ENCODE peak calls at places on chromosomes 11 and 22, in eight cellular contexts. J, H, W, L, N, K, R and V are unnamed samples.

GRCh38 chr11:26841818-26842457 is 120.1 kb upstream of the SLC5A12 start:
- DNase-seq in N (no peak), K (peak), L (no peak), J (no peak), H (no peak), R (no peak), W (no peak), V (no peak)

GRCh38 chr11:121767433-121767832 is 314.7 kb upstream of the SORL1-AS1 start:
- DNase-seq in J (no peak), W (no peak), N (no peak), R (no peak), L (no peak), H (no peak), K (no peak), V (no peak)

GRCh38 chr11:130457909-130458729 is 9.7 kb downstream of the ADAMTS15 start:
- DNase-seq in N (no peak), H (no peak), K (peak), R (no peak), J (no peak), L (peak), W (no peak), V (no peak)

GRCh38 chr11:62546937-62547625 is 475 bp upstream of the AHNAK start:
- DNase-seq in N (no peak), J (no peak), H (peak), L (no peak), K (peak), W (no peak), R (no peak), V (no peak)

GRCh38 chr22:31086703-31087330 is 5.7 kb downstream of the SMTN start:
- DNase-seq in K (no peak), H (no peak), W (no peak), J (no peak), R (no peak), N (no peak), L (no peak), V (no peak)

GRCh38 chr11:90204832-90205646 is 17.8 kb downstream of the CHORDC1 start:
- DNase-seq in W (peak), N (no peak), H (peak), K (peak), R (peak), J (no peak), L (no peak), V (no peak)

GRCh38 chr22:43152355-43153071 is 1.2 kb downstream of the TSPO start:
- DNase-seq in H (peak), W (peak), J (peak), N (no peak), R (no peak), L (peak), K (peak), V (peak)

GRCh38 chr22:40345801-40346177 is 511 bp upstream of the ADSL start:
- DNase-seq in L (peak), W (no peak), J (peak), H (peak), N (no peak), R (no peak), K (peak), V (peak)

GRCh38 chr22:26134654-26135330 is 34.5 kb upstream of the SEZ6L start:
- DNase-seq in K (no peak), N (no peak), L (no peak), W (no peak), J (peak), H (no peak), R (no peak), V (no peak)

GRCh38 chr11:45151362-45151982 is 5.0 kb downstream of the PRDM11 start:
- DNase-seq in W (no peak), L (no peak), R (no peak), N (no peak), K (no peak), H (no peak), J (no peak), V (no peak)

GRCh38 chr22:50526849-50527801 is 1.7 kb upstream of the SCO2 start:
- DNase-seq in J (no peak), L (peak), K (peak), N (no peak), W (peak), H (no peak), R (no peak), V (peak)